ENCODE peak calls at places on chromosome 4, in five cellular contexts. C, O, J, E and R are unnamed samples.

GRCh38 chr4:28167411-28167810 is 1306.8 kb downstream of the STIM2 start:
- DNase-seq in C (no peak), O (no peak), J (no peak), E (no peak), R (no peak)

GRCh38 chr4:22407361-22407760 is 108.5 kb downstream of the ADGRA3 start:
- DNase-seq in C (no peak), O (no peak), J (no peak), E (no peak), R (no peak)

GRCh38 chr4:53537606-53538005 is 53.7 kb downstream of the LNX1 start:
- DNase-seq in C (no peak), O (no peak), J (no peak), E (no peak), R (no peak)

GRCh38 chr4:175891863-175892262 is 79.8 kb upstream of the GPM6A start:
- DNase-seq in C (no peak), O (no peak), J (no peak), E (no peak), R (no peak)

GRCh38 chr4:61220556-61220955 is 20.4 kb downstream of the ADGRL3 start:
- DNase-seq in C (no peak), O (no peak), J (no peak), E (no peak), R (no peak)

GRCh38 chr4:21113496-21114213 is 413.4 kb downstream of the PACRGL start:
- DNase-seq in C (no peak), O (no peak), J (no peak), E (no peak), R (no peak)

GRCh38 chr4:4603067-4603466 is 61.2 kb upstream of the STX18 start:
- DNase-seq in C (no peak), O (no peak), J (no peak), E (no peak), R (no peak)

GRCh38 chr4:88609387-88609786 is 17.1 kb downstream of the HERC3 start:
- DNase-seq in C (no peak), O (no peak), J (no peak), E (no peak), R (no peak)

GRCh38 chr4:19711871-19712270 is 539.8 kb upstream of the SLIT2 start:
- DNase-seq in C (no peak), O (no peak), J (no peak), E (no peak), R (no peak)

GRCh38 chr4:105345358-105345757 is 128.5 kb downstream of the PPA2 start:
- DNase-seq in C (no peak), O (no peak), J (no peak), E (no peak), R (no peak)

GRCh38 chr4:1192493-1193205 is 20.3 kb upstream of the SPON2 start:
- DNase-seq in C (no peak), O (peak), J (no peak), E (no peak), R (no peak)

GRCh38 chr4:150149381-150149780 is 71.1 kb downstream of the DCLK2 start:
- DNase-seq in C (no peak), O (no peak), J (no peak), E (no peak), R (no peak)

GRCh38 chr4:4859010-4859798 is at the start of gene MSX1:
- DNase-seq in C (peak), O (peak), J (peak), E (no peak), R (no peak)

GRCh38 chr4:80918004-80918403 is 112.5 kb upstream of the BMP3 start:
- DNase-seq in C (no peak), O (no peak), J (no peak), E (no peak), R (no peak)

GRCh38 chr4:1447676-1448588 is 41.7 kb upstream of the NKX1-1 start:
- DNase-seq in C (no peak), O (peak), J (no peak), E (no peak), R (no peak)

GRCh38 chr4:183960912-183961569 is 55.9 kb downstream of the STOX2 start:
- DNase-seq in C (no peak), O (no peak), J (no peak), E (no peak), R (no peak)

GRCh38 chr4:1261107-1261928 is 12.4 kb upstream of the CTBP1 start:
- DNase-seq in C (no peak), O (no peak), J (no peak), E (no peak), R (no peak)

GRCh38 chr4:122746485-122746965 is 14.0 kb downstream of the BBS12 start:
- DNase-seq in C (no peak), O (no peak), J (no peak), E (no peak), R (no peak)

GRCh38 chr4:72604324-72604723 is 35.3 kb upstream of the ADAMTS3 start:
- DNase-seq in C (no peak), O (no peak), J (no peak), E (no peak), R (no peak)

GRCh38 chr4:122142687-122143086 is 9.4 kb upstream of the BLTP1 start:
- DNase-seq in C (no peak), O (no peak), J (no peak), E (no peak), R (no peak)

GRCh38 chr4:124212835-124213640 is 499.5 kb downstream of the ANKRD50 start:
- DNase-seq in C (no peak), O (peak), J (no peak), E (no peak), R (no peak)

GRCh38 chr4:104531390-104531789 is 36.7 kb upstream of the CXXC4 start:
- DNase-seq in C (no peak), O (no peak), J (no peak), E (no peak), R (no peak)

GRCh38 chr4:170872794-170873193 is 783.0 kb upstream of the AADAT start:
- DNase-seq in C (no peak), O (no peak), J (no peak), E (no peak), R (no peak)

GRCh38 chr4:173319696-173320095 is 14.5 kb downstream of the HMGB2 start:
- DNase-seq in C (no peak), O (no peak), J (no peak), E (no peak), R (no peak)

GRCh38 chr4:123811763-123812390 is 415.3 kb downstream of the SPRY1 start:
- DNase-seq in C (no peak), O (no peak), J (no peak), E (no peak), R (no peak)

GRCh38 chr4:175054980-175055379 is 136.8 kb downstream of the ADAM29 start:
- DNase-seq in C (no peak), O (no peak), J (no peak), E (no peak), R (no peak)

GRCh38 chr4:10117424-10118354 is 1.1 kb upstream of the WDR1 start:
- DNase-seq in C (no peak), O (peak), J (no peak), E (no peak), R (peak)

GRCh38 chr4:138164218-138164617 is 77.9 kb downstream of the SLC7A11 start:
- DNase-seq in C (no peak), O (no peak), J (no peak), E (no peak), R (no peak)

GRCh38 chr4:110621839-110622751 is 782 bp downstream of the PITX2 start:
- DNase-seq in C (no peak), O (no peak), J (no peak), E (no peak), R (no peak)

GRCh38 chr4:113760094-113760851 is 1.3 kb downstream of the CAMK2D start:
- DNase-seq in C (no peak), O (peak), J (no peak), E (peak), R (peak)

GRCh38 chr4:8050555-8051206 is 107.9 kb downstream of the ABLIM2 start:
- DNase-seq in C (peak), O (peak), J (no peak), E (no peak), R (no peak)

GRCh38 chr4:109998867-109999303 is 86.2 kb downstream of the EGF start:
- DNase-seq in C (no peak), O (no peak), J (peak), E (peak), R (no peak)

GRCh38 chr4:113587156-113587555 is 174.4 kb downstream of the CAMK2D start:
- DNase-seq in C (no peak), O (no peak), J (no peak), E (no peak), R (no peak)

GRCh38 chr4:90419124-90419711 is 292.0 kb downstream of the CCSER1 start:
- DNase-seq in C (no peak), O (no peak), J (no peak), E (peak), R (no peak)

GRCh38 chr4:187480146-187481145 is 515.1 kb upstream of the ZFP42 start:
- DNase-seq in C (no peak), O (no peak), J (no peak), E (no peak), R (no peak)

DNA sequence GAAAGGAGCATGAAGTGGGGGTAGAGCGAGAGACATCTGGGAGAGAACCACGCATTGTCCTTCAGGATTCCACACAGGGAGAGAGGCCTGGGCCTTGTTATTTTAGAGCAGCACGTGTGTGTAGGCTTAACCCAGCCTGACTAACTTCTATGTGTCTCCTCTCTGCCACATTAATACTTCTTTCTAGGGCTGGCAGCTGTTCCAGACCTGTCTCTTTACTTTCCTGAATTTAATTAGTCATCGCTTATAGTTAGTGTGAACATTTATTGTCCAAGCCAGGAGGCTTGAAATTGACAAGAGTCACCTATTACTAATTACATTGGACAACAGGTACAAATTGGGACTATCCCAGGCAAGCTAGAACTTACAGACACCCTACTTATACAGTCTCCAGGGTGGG is 51.4 kb downstream of the SMAD1 start:
- DNase-seq in C (no peak), O (no peak), J (no peak), E (no peak), R (no peak)
- H3K27ac ChIP-seq in C (no peak), O (no peak), J (no peak), E (no peak), R (no peak)

GRCh38 chr4:139455187-139455586 is 1.3 kb downstream of the RAB33B start:
- DNase-seq in C (no peak), O (no peak), J (no peak), E (no peak), R (no peak)
- H3K27ac ChIP-seq in C (peak), O (peak), J (no peak), E (no peak), R (no peak)

DNA sequence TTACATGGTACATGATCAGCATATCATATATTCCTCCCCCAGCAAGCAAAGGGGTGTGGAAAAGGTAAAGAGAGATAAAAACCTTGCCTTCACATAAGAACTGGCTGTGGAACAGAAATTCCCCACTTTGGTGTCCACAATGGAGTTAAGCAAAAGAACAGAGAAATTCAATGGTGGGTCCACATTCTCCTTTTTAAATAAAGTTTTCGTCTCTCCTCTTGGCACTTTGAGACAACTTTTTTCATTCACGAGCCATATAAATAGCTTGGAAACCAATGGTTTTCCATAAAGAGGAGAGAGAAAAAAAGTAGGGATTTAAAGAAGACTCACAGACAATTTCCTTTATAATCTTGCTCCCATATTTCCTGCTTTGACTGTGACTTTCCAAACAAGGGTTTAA is 148.1 kb downstream of the TSPAN5 start:
- DNase-seq in C (no peak), O (no peak), J (no peak), E (no peak), R (no peak)
- H3K27ac ChIP-seq in C (no peak), O (peak), J (no peak), E (no peak), R (no peak)

GRCh38 chr4:154958121-154958520 is 177.0 kb downstream of the RBM46 start:
- DNase-seq in C (no peak), O (no peak), J (no peak), E (no peak), R (no peak)

GRCh38 chr4:154959756-154960155 is 178.7 kb downstream of the RBM46 start:
- DNase-seq in C (no peak), O (no peak), J (no peak), E (no peak), R (no peak)

GRCh38 chr4:154961263-154961662 is 180.2 kb downstream of the RBM46 start:
- DNase-seq in C (no peak), O (no peak), J (no peak), E (no peak), R (no peak)

GRCh38 chr4:154960476-154960875 is 179.4 kb downstream of the RBM46 start:
- DNase-seq in C (no peak), O (no peak), J (no peak), E (no peak), R (no peak)

GRCh38 chr4:154958621-154959358 is 177.7 kb downstream of the RBM46 start:
- DNase-seq in C (no peak), O (peak), J (no peak), E (no peak), R (no peak)
- H3K27ac ChIP-seq in C (no peak), O (no peak), J (no peak), E (no peak), R (no peak)